ENCODE peak calls at places on chromosomes 16 and 17, in seven cellular contexts. K, B, R, M, A, G and W are unnamed samples.

GRCh38 chr16:624522-625401 is 6.0 kb upstream of the WFIKKN1 start:
- DNase-seq in K (no peak), B (no peak), M (no peak), R (no peak), G (no peak), A (no peak), W (no peak)

GRCh38 chr17:42679492-42680330 is 1.9 kb downstream of the CCR10 start:
- DNase-seq in K (peak; percentile 83), R (peak; percentile 84), G (peak; percentile 79), M (no peak), B (peak; percentile 93), A (no peak), W (no peak)

GRCh38 chr17:66540131-66540781 is 237.8 kb downstream of the PRKCA start:
- DNase-seq in G (peak; percentile 45), B (no peak), K (no peak), A (no peak), M (no peak), R (peak; percentile 35), W (no peak)

GRCh38 chr17:9241371-9241712 is 220.0 kb downstream of the NTN1 start:
- DNase-seq in R (peak; percentile 52), M (no peak), A (no peak), K (no peak), B (no peak), G (peak; percentile 33), W (no peak)

GRCh38 chr16:77443834-77444460 is 9.1 kb upstream of the ADAMTS18 start:
- DNase-seq in M (no peak), K (no peak), B (no peak), A (no peak), G (no peak), R (no peak), W (no peak)

GRCh38 chr16:88928405-88929375 is 48.3 kb downstream of the CBFA2T3 start:
- DNase-seq in A (no peak), B (no peak), K (no peak), G (no peak), M (no peak), R (no peak), W (no peak)

GRCh38 chr16:31215287-31216115 is 1.4 kb downstream of the PYDC1 start:
- DNase-seq in R (peak; percentile 62), A (no peak), M (peak; percentile 63), K (peak; percentile 83), G (peak; percentile 46), B (peak; percentile 77), W (no peak)

GRCh38 chr17:57856792-57857620 is 7.2 kb upstream of the MRPS23 start:
- DNase-seq in M (no peak), G (no peak), B (no peak), K (no peak), R (no peak), A (no peak), W (peak; percentile 82)

GRCh38 chr16:3642397-3643094 is 11.9 kb upstream of the DNASE1 start:
- DNase-seq in M (peak; percentile 28), A (no peak), K (no peak), G (peak; percentile 11), B (peak; percentile 72), R (no peak), W (peak; percentile 69)

GRCh38 chr17:1532836-1533602 is 16.6 kb upstream of the INPP5K start:
- DNase-seq in M (no peak), A (no peak), B (peak; percentile 35), R (no peak), G (peak; percentile 32), K (peak; percentile 51), W (no peak)

GRCh38 chr16:64545769-64546168 is 576.1 kb downstream of the CDH11 start:
- DNase-seq in M (no peak), G (no peak), B (no peak), R (no peak), A (no peak), K (no peak), W (no peak)

GRCh38 chr17:66467766-66468165 is 165.4 kb downstream of the PRKCA start:
- DNase-seq in M (no peak), B (no peak), G (no peak), R (no peak), A (no peak), K (no peak), W (no peak)

GRCh38 chr17:72136692-72137550 is 16.1 kb downstream of the SOX9 start:
- DNase-seq in K (no peak), M (peak; percentile 61), R (no peak), A (no peak), G (no peak), B (no peak), W (no peak)

GRCh38 chr17:81365601-81366585 is 29.4 kb upstream of the BAHCC1 start:
- DNase-seq in A (no peak), B (no peak), G (no peak), M (peak; percentile 89), K (no peak), R (no peak), W (no peak)

GRCh38 chr17:81935709-81936084 is 1.4 kb downstream of the PYCR1 start:
- DNase-seq in B (no peak), M (no peak), A (no peak), R (no peak), K (no peak), G (no peak), W (no peak)

GRCh38 chr17:8869416-8869815 is 1.9 kb upstream of the PIK3R6 start:
- DNase-seq in R (no peak), G (no peak), B (no peak), A (no peak), K (no peak), M (no peak), W (no peak)

GRCh38 chr17:16123531-16123930 is 91.8 kb downstream of the NCOR1 start:
- DNase-seq in R (no peak), K (no peak), M (no peak), A (no peak), G (no peak), B (no peak), W (no peak)

GRCh38 chr17:65324977-65325376 is 187.8 kb downstream of the RGS9 start:
- DNase-seq in K (peak; percentile 44), R (no peak), A (no peak), M (no peak), B (no peak), G (peak; percentile 71), W (no peak)

GRCh38 chr17:31789707-31790505 is 69.1 kb downstream of the COPRS start:
- DNase-seq in R (no peak), K (no peak), A (no peak), B (no peak), G (no peak), M (no peak), W (no peak)

GRCh38 chr17:38485146-38485468 is 56.8 kb downstream of the ARHGAP23 start:
- DNase-seq in M (no peak), A (no peak), G (no peak), B (no peak), R (no peak), K (no peak), W (no peak)

GRCh38 chr16:79348521-79349306 is 251.8 kb downstream of the MAF start:
- DNase-seq in G (no peak), A (no peak), R (no peak), M (no peak), K (no peak), B (no peak), W (no peak)

GRCh38 chr17:60439501-60439900 is 17.2 kb downstream of the CHCT1 start:
- DNase-seq in A (no peak), M (no peak), G (no peak), K (no peak), B (no peak), R (no peak), W (no peak)

GRCh38 chr16:84475643-84476240 is 28.7 kb downstream of the MEAK7 start:
- DNase-seq in K (no peak), B (peak; percentile 70), A (no peak), R (no peak), G (no peak), M (no peak), W (no peak)

GRCh38 chr16:31869511-31870201 is 4.0 kb upstream of the ZNF267 start:
- DNase-seq in M (no peak), B (no peak), A (no peak), G (peak; percentile 43), K (peak; percentile 52), R (no peak), W (no peak)

GRCh38 chr17:28551421-28552186 is 820 bp downstream of the UNC119 start:
- DNase-seq in M (no peak), A (no peak), R (no peak), G (peak; percentile 37), B (peak; percentile 29), K (no peak), W (no peak)

GRCh38 chr17:19752216-19753048 is 4.3 kb upstream of the ALDH3A1 start:
- DNase-seq in R (no peak), B (no peak), G (no peak), A (no peak), K (no peak), M (no peak), W (no peak)

GRCh38 chr17:80267391-80267790 is 6.7 kb downstream of the RNF213 start:
- DNase-seq in B (no peak), A (no peak), M (no peak), K (no peak), G (no peak), R (no peak), W (no peak)

GRCh38 chr16:86578499-86579267 is at the start of gene FOXL1:
- DNase-seq in K (no peak), B (no peak), A (no peak), G (no peak), M (no peak), R (peak; percentile 57), W (no peak)

GRCh38 chr16:2979669-2980226 is 498 bp downstream of the PKMYT1 start:
- DNase-seq in K (no peak), G (no peak), B (peak; percentile 60), A (no peak), M (no peak), R (no peak), W (no peak)

GRCh38 chr17:55317284-55317683 is 52.5 kb downstream of the HLF start:
- DNase-seq in M (no peak), A (no peak), B (no peak), K (no peak), R (no peak), G (no peak), W (no peak)
- TF ChIP-seq CTCF in M (no peak), A (no peak), B (no peak), K (no peak), R (no peak), G (no peak), W (no peak)

DNA sequence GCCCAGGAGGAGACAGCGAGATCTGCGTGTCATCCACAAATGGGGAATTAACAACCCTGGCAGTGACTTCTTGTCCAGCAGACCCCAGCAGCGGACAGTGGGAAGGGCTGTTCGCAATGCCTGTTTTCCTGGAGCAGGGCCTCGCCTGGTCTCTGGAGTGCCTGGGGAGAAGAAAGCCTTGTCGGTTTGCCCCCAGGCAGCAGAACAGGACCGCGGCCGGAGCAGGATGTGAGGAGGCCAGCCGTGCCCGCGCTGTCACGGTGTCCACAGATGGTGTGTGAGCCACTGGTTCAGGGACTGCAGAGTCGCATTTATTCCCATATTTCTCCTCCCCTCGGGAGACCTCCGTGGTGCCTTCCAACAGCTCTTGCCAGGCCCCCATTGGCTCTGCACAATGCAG is 68.5 kb upstream of the GSE1 start:
- DNase-seq in B (no peak), R (no peak), A (no peak), G (no peak), M (no peak), K (no peak), W (no peak)
- H3K4me1 ChIP-seq in B (peaks cover 11% of the 10 kb centered on the region), R (peaks cover 15% of the 10 kb centered on the region), A (peaks cover 16% of the 10 kb centered on the region), G (peaks cover 11% of the 10 kb centered on the region), M (no peaks in the 10 kb centered on the region), K (peaks cover 5% of the 10 kb centered on the region), W (peaks cover 28% of the 10 kb centered on the region)

GRCh38 chr17:73639322-73639721 is 4.9 kb downstream of the SDK2 start:
- DNase-seq in G (no peak), R (no peak), B (no peak), M (no peak), A (no peak), K (no peak), W (no peak)
- H3K4me3 ChIP-seq in G (no peak overlapping the region), R (no peak overlapping the region), B (no peak overlapping the region), M (no peak overlapping the region), A (no peak overlapping the region), K (no peak overlapping the region), W (no peak overlapping the region)

GRCh38 chr17:59372138-59372751 is 40.8 kb downstream of the YPEL2 start:
- DNase-seq in R (no peak), B (no peak), M (no peak), K (peak; percentile 69), A (no peak), G (peak; percentile 60), W (no peak)
- TF ChIP-seq CTCF in R (no peak), B (no peak), M (no peak), K (no peak), A (no peak), G (no peak), W (no peak)